ENCODE peak calls at places on chromosomes 5 and 9, in six cellular contexts. M is substantia nigra; F is activated T-helper 1 cell treated with anti-CD3 and anti-CD28 coated beads, Interleukin-2, amount 50 U/mL, for 16 hours; H is left ventricle myocardium superior; J is ELF-1; S is activated CD8-positive, alpha-beta memory T cell treated with anti-CD3 and anti-CD28 coated beads for 4 hours. V is an unnamed sample.

GRCh38 chr5:95921501-95921900 is 40.1 kb downstream of the ELL2 start:
- DNase-seq in M (no peak), F (no peak), H (no peak), J (no peak), S (no peak), V (no peak)

GRCh38 chr5:160441352-160441781 is 19.7 kb downstream of the PTTG1 start:
- DNase-seq in M (no peak), F (no peak), H (no peak), J (no peak), S (no peak), V (no peak)

GRCh38 chr5:103896593-103896992 is 334.0 kb upstream of the NUDT12 start:
- DNase-seq in M (no peak), F (no peak), H (no peak), J (no peak), S (no peak), V (no peak)

GRCh38 chr5:174839196-174839595 is 114.8 kb downstream of the MSX2 start:
- DNase-seq in M (no peak), F (no peak), H (no peak), J (no peak), S (no peak), V (no peak)

GRCh38 chr9:92438900-92439526 is 14.7 kb upstream of the OMD start:
- DNase-seq in M (no peak), F (no peak), H (no peak), J (no peak), S (no peak), V (no peak)

GRCh38 chr9:26746357-26747072 is 146.1 kb downstream of the CAAP1 start:
- DNase-seq in M (no peak), F (no peak), H (no peak), J (peak; percentile 36), S (no peak), V (no peak)

GRCh38 chr5:138469540-138470321 is 4.5 kb downstream of the EGR1 start:
- DNase-seq in M (no peak), F (no peak), H (no peak), J (peak; percentile 74), S (no peak), V (no peak)

GRCh38 chr9:135692410-135692809 is 6.9 kb downstream of the SOHLH1 start:
- DNase-seq in M (no peak), F (no peak), H (no peak), J (no peak), S (no peak), V (no peak)

GRCh38 chr5:91357012-91357634 is 26.0 kb downstream of the ARRDC3 start:
- DNase-seq in M (no peak), F (no peak), H (no peak), J (peak; percentile 46), S (no peak), V (no peak)